ENCODE peak calls at places on chromosome 11, in four cellular contexts. Q is heart right ventricle, M is GM23338, G is ovary. Y is an unnamed sample.

GRCh38 chr11:118120793-118121192 is 31.8 kb downstream of the SCN4B start:
- DNase-seq in Q (no peak), M (no peak), G (no peak), Y (no peak)

GRCh38 chr11:3042496-3043314 is 14.5 kb downstream of the CARS1 start:
- DNase-seq in G (no peak), M (no peak), Q (no peak), Y (no peak)

GRCh38 chr11:2775083-2775625 is 75.4 kb upstream of the KCNQ1OT1 start:
- DNase-seq in Q (no peak), M (no peak), G (peak; percentile 9), Y (peak; percentile 65)

GRCh38 chr11:95338430-95338991 is 107.5 kb upstream of the SESN3 start:
- DNase-seq in M (peak; percentile 51), G (peak; percentile 93), Q (peak; percentile 55), Y (no peak)

GRCh38 chr11:2689551-2690260 is 10.1 kb downstream of the KCNQ1OT1 start:
- DNase-seq in G (peak; percentile 7), Q (no peak), M (no peak), Y (no peak)

GRCh38 chr11:86228967-86229330 is 15.6 kb upstream of the EED start:
- DNase-seq in Q (no peak), G (no peak), M (no peak), Y (no peak)

GRCh38 chr11:111635706-111636045 is 33.4 kb downstream of the SIK2 start:
- DNase-seq in M (no peak), G (peak; percentile 35), Q (no peak), Y (no peak)

GRCh38 chr11:79055866-79056632 is 384.8 kb downstream of the TENM4 start:
- DNase-seq in G (peak; percentile 44), M (peak; percentile 45), Q (no peak), Y (peak; percentile 14)

GRCh38 chr11:69249641-69250502 is 44.1 kb upstream of the MYEOV start:
- DNase-seq in Q (no peak), G (no peak), M (peak; percentile 79), Y (peak; percentile 4)

GRCh38 chr11:537622-538430 is 499 bp downstream of the LRRC56 start:
- DNase-seq in Q (no peak), G (peak; percentile 23), M (no peak), Y (no peak)

GRCh38 chr11:2574043-2574552 is 125.7 kb downstream of the KCNQ1OT1 start:
- DNase-seq in M (no peak), Q (peak; percentile 6), G (no peak), Y (no peak)

GRCh38 chr11:70399681-70400112 is 1.4 kb downstream of the CTTN start:
- DNase-seq in M (peak; percentile 76), Q (peak; percentile 80), G (peak; percentile 95), Y (no peak)

GRCh38 chr11:87425943-87426342 is 388.2 kb downstream of the TMEM135 start:
- DNase-seq in Q (no peak), M (peak; percentile 5), G (no peak), Y (no peak)

GRCh38 chr11:14908214-14908880 is 16.3 kb upstream of the CYP2R1 start:
- DNase-seq in G (no peak), M (peak; percentile 70), Q (no peak), Y (peak; percentile 43)

GRCh38 chr11:102134597-102134996 is 24.4 kb downstream of the YAP1 start:
- DNase-seq in G (no peak), M (no peak), Q (no peak), Y (no peak)

DNA sequence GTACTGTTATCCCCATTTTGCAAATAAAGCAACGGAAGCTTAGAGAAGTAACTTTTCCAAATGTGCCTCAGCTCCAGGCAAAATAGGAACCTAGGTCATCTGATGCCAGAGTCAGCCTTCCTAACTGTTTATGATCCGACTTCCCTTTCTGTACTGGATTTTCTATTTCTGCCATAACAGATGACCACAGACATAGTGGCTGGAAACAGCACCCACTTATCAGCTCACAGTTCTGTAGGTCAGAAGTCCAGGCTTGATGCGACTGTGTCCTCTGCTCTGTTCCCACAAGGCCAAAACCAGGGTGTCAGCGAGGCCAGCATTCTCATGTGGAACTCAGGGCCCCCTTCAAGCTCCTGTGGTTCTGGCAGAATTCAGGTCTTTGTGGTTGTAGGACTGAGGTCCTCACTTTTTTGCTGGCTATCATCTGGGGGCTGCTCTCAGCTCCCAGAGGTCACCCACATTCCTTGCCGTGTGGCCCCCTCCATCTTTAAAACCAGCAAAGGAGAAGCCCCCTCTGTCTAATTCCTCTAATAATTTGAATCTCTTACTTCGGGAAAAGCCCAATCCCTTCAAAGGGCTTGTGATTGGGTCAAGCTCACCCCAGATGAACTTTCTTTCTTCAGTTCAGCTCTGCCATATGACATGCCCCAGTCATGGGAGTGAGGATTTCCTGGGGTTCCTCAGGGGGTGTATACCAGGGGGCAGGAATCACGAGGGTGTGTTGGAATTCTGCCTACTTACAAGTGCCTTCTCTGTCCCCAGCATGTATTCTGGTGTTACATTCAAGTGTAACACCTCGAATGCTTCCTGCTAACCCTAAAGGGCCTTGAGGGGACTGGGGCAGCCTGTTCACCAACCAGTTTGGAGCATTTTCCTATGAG is 15.3 kb downstream of the KCNJ5 start:
- DNase-seq in M (no peak), G (no peak), Q (no peak), Y (no peak)
- H3K4me3 ChIP-seq in M (peak overlapping the region; percentile 68), G (no peak overlapping the region), Q (no peak overlapping the region), Y (peak overlapping the region; percentile 65)

GRCh38 chr11:130780437-130780836 is 135.8 kb downstream of the SNX19 start:
- DNase-seq in M (no peak), G (no peak), Q (no peak), Y (no peak)

GRCh38 chr11:130781906-130782305 is 134.4 kb downstream of the SNX19 start:
- DNase-seq in G (no peak), M (no peak), Q (no peak), Y (no peak)

GRCh38 chr11:130785376-130786110 is 130.7 kb downstream of the SNX19 start:
- DNase-seq in G (no peak), Q (no peak), M (peak; percentile 68), Y (peak; percentile 58)

GRCh38 chr11:130782361-130783221 is 133.7 kb downstream of the SNX19 start:
- DNase-seq in M (peak; percentile 27), G (no peak), Q (no peak), Y (no peak)

GRCh38 chr11:130783322-130783721 is 133.0 kb downstream of the SNX19 start:
- DNase-seq in G (no peak), M (no peak), Q (no peak), Y (no peak)
- H3K4me3 ChIP-seq in G (no peak overlapping the region), M (no peak overlapping the region), Q (no peak overlapping the region), Y (no peak overlapping the region)

GRCh38 chr11:82009133-82009532 is 724.5 kb downstream of the FAM181B start:
- DNase-seq in Q (no peak), G (no peak), M (no peak), Y (no peak)
- H3K4me3 ChIP-seq in Q (no peak overlapping the region), G (no peak overlapping the region), M (no peak overlapping the region), Y (no peak overlapping the region)

GRCh38 chr11:17543041-17543440 is 1.2 kb downstream of the USH1C start:
- DNase-seq in G (no peak), Q (no peak), M (no peak), Y (no peak)
- H3K4me3 ChIP-seq in G (no peak overlapping the region), Q (no peak overlapping the region), M (peak overlapping the region; percentile 89), Y (no peak overlapping the region)

GRCh38 chr11:12702999-12703453 is 28.8 kb downstream of the TEAD1 start:
- DNase-seq in M (no peak), G (no peak), Q (no peak), Y (no peak)

GRCh38 chr11:12706531-12707499 is 32.6 kb downstream of the TEAD1 start:
- DNase-seq in Q (peak; percentile 30), G (peak; percentile 29), M (no peak), Y (no peak)

GRCh38 chr11:12705874-12706273 is 31.7 kb downstream of the TEAD1 start:
- DNase-seq in G (no peak), M (no peak), Q (no peak), Y (no peak)

GRCh38 chr11:12704049-12704448 is 29.8 kb downstream of the TEAD1 start:
- DNase-seq in M (no peak), G (no peak), Q (no peak), Y (no peak)

GRCh38 chr11:12707500-12707880 is 33.3 kb downstream of the TEAD1 start:
- DNase-seq in G (no peak), Q (no peak), M (no peak), Y (no peak)
- H3K4me3 ChIP-seq in G (no peak overlapping the region), Q (no peak overlapping the region), M (peak overlapping the region; percentile 10), Y (no peak overlapping the region)

DNA sequence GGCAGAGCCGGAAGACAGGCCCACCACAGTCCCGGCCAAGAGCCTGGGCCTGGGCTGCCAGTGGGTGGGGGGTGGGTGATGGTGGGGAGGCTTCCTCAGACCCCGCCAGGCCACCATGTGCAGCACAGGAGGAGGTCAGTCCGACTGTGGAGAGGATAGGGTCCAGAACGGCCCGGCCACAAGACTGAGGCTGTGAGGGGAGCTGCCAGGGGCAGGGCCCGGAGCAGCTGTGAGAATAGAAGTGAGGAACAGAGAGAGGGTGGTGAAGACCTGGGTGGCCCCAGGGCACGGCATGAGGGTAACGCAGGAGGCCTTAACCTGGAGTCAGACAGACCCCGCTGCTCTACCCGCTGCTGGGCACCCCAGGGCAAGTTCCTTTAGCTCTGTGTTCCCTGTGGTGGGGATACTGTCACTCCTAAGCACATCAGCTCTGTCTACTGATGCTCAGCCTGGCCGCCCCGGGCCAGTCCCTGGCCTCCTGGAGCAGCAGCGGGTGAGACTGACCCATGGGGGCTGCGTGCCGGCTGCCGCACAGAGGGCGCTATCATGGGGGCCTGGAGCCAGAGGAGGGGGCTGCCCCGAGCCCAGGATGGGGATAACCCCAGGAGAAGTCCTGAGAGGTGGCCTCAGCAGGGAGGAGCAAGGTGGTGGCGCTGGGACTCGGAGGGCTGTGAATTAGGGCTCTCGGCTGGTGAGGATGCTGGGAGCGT is 1.7 kb downstream of the FERMT3 start:
- DNase-seq in G (no peak), M (no peak), Q (no peak), Y (no peak)
- H3K4me3 ChIP-seq in G (no peak overlapping the region), M (no peak overlapping the region), Q (no peak overlapping the region), Y (peak overlapping the region; percentile 96)

DNA sequence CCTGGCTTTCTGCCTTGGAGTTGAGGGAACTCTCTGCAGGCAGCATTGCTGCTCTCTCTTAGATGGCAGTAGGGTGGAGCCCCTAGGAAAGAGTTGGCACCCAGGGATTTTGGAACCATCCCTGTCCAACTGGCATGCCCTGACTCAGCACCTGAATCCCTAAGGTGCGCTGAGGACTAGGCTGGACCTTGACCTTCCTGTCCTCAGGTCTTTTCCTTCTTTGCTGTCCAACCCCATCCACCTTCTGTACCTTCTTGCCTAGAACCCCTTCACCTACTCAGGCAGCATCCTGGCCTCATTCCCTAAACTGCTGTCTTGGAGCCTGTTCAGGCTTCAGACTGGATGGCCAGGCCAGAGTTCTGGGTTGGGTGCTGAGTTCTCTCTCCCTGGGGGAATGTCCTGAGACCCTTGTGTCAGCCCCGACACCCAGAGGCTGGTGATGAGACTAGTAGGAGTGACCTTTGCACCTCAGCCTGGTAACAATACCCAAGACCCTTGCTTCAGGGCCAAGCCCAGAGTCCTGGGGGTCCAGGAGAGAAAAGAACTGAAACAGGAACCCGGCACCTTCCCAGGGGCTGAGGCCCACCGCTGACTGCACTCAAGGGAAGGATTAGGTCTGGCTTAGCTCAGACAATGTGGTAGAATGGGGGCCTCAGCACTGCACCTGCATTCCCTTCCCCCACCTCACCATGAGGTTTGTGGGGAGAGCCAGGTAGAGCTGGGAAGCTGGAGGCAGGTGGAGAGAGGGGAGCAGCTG is 2.6 kb upstream of the POLD4 start:
- DNase-seq in G (no peak), M (no peak), Q (no peak), Y (no peak)
- H3K4me3 ChIP-seq in G (no peak overlapping the region), M (no peak overlapping the region), Q (no peak overlapping the region), Y (no peak overlapping the region)

GRCh38 chr11:67483498-67483798 is 622 bp downstream of the AIP start:
- DNase-seq in M (no peak), Q (no peak), G (no peak), Y (no peak)
- H3K4me3 ChIP-seq in M (peak overlapping the region; percentile 52), Q (peak overlapping the region; percentile 29), G (peak overlapping the region; percentile 42), Y (peak overlapping the region; percentile 84)